ENCODE peak calls at places on chromosomes 5 and 9, in four cellular contexts. One of them, this sample, is unnamed.

GRCh38 chr5:96244696-96245095 is 188.4 kb downstream of the PCSK1 start:
- DNase-seq in islet precursor cell: no peak
- DNase-seq in activated effector memory CD4-positive, alpha-beta T cell treated with Interleukin-2 at 50 U/mL for 16 hours: no peak
- DNase-seq in activated naive CD4-positive, alpha-beta T cell treated with Interleukin-2 at 50 U/mL for 16 hours: no peak
- DNase-seq in this sample: no peak

GRCh38 chr9:133516256-133516960 is 8.4 kb downstream of the MYMK start:
- DNase-seq in islet precursor cell: no peak
- DNase-seq in activated effector memory CD4-positive, alpha-beta T cell treated with Interleukin-2 at 50 U/mL for 16 hours: no peak
- DNase-seq in activated naive CD4-positive, alpha-beta T cell treated with Interleukin-2 at 50 U/mL for 16 hours: no peak
- DNase-seq in this sample: no peak

GRCh38 chr9:112748041-112748440 is 2.5 kb upstream of the SNX30 start:
- DNase-seq in activated effector memory CD4-positive, alpha-beta T cell treated with Interleukin-2 at 50 U/mL for 16 hours: no peak
- DNase-seq in islet precursor cell: no peak
- DNase-seq in activated naive CD4-positive, alpha-beta T cell treated with Interleukin-2 at 50 U/mL for 16 hours: no peak
- DNase-seq in this sample: no peak

GRCh38 chr9:95491543-95492330 is 25.0 kb downstream of the PTCH1 start:
- DNase-seq in activated effector memory CD4-positive, alpha-beta T cell treated with Interleukin-2 at 50 U/mL for 16 hours: no peak
- DNase-seq in islet precursor cell: no peak
- DNase-seq in activated naive CD4-positive, alpha-beta T cell treated with Interleukin-2 at 50 U/mL for 16 hours: no peak
- DNase-seq in this sample: no peak

GRCh38 chr9:137465000-137465769 is 6.1 kb upstream of the NSMF start:
- DNase-seq in activated effector memory CD4-positive, alpha-beta T cell treated with Interleukin-2 at 50 U/mL for 16 hours: no peak
- DNase-seq in activated naive CD4-positive, alpha-beta T cell treated with Interleukin-2 at 50 U/mL for 16 hours: no peak
- DNase-seq in islet precursor cell: peak; percentile 45
- DNase-seq in this sample: no peak

GRCh38 chr5:167855818-167856217 is 435.6 kb upstream of the WWC1 start:
- DNase-seq in islet precursor cell: no peak
- DNase-seq in activated effector memory CD4-positive, alpha-beta T cell treated with Interleukin-2 at 50 U/mL for 16 hours: no peak
- DNase-seq in activated naive CD4-positive, alpha-beta T cell treated with Interleukin-2 at 50 U/mL for 16 hours: no peak
- DNase-seq in this sample: no peak

GRCh38 chr9:37209431-37210386 is 89.3 kb downstream of the ZCCHC7 start:
- DNase-seq in activated effector memory CD4-positive, alpha-beta T cell treated with Interleukin-2 at 50 U/mL for 16 hours: no peak
- DNase-seq in islet precursor cell: peak; percentile 60
- DNase-seq in activated naive CD4-positive, alpha-beta T cell treated with Interleukin-2 at 50 U/mL for 16 hours: no peak
- DNase-seq in this sample: no peak

GRCh38 chr5:30548580-30549305 is 644.7 kb upstream of the CDH6 start:
- DNase-seq in activated effector memory CD4-positive, alpha-beta T cell treated with Interleukin-2 at 50 U/mL for 16 hours: no peak
- DNase-seq in activated naive CD4-positive, alpha-beta T cell treated with Interleukin-2 at 50 U/mL for 16 hours: no peak
- DNase-seq in islet precursor cell: no peak
- DNase-seq in this sample: no peak

GRCh38 chr9:113519401-113520108 is 56.0 kb downstream of the RGS3 start:
- DNase-seq in activated naive CD4-positive, alpha-beta T cell treated with Interleukin-2 at 50 U/mL for 16 hours: no peak
- DNase-seq in activated effector memory CD4-positive, alpha-beta T cell treated with Interleukin-2 at 50 U/mL for 16 hours: no peak
- DNase-seq in islet precursor cell: no peak
- DNase-seq in this sample: no peak

GRCh38 chr9:94156549-94157407 is 72.5 kb downstream of the PTPDC1 start:
- DNase-seq in islet precursor cell: no peak
- DNase-seq in activated naive CD4-positive, alpha-beta T cell treated with Interleukin-2 at 50 U/mL for 16 hours: no peak
- DNase-seq in activated effector memory CD4-positive, alpha-beta T cell treated with Interleukin-2 at 50 U/mL for 16 hours: no peak
- DNase-seq in this sample: no peak

GRCh38 chr9:14014209-14014608 is 299.7 kb downstream of the NFIB start:
- DNase-seq in activated effector memory CD4-positive, alpha-beta T cell treated with Interleukin-2 at 50 U/mL for 16 hours: no peak
- DNase-seq in activated naive CD4-positive, alpha-beta T cell treated with Interleukin-2 at 50 U/mL for 16 hours: no peak
- DNase-seq in islet precursor cell: no peak
- DNase-seq in this sample: no peak

GRCh38 chr9:759541-759940 is 82.0 kb upstream of the DMRT1 start:
- DNase-seq in activated effector memory CD4-positive, alpha-beta T cell treated with Interleukin-2 at 50 U/mL for 16 hours: no peak
- DNase-seq in activated naive CD4-positive, alpha-beta T cell treated with Interleukin-2 at 50 U/mL for 16 hours: no peak
- DNase-seq in islet precursor cell: no peak
- DNase-seq in this sample: no peak

GRCh38 chr9:116178481-116179211 is 25.1 kb downstream of the PAPPA start:
- DNase-seq in activated effector memory CD4-positive, alpha-beta T cell treated with Interleukin-2 at 50 U/mL for 16 hours: no peak
- DNase-seq in activated naive CD4-positive, alpha-beta T cell treated with Interleukin-2 at 50 U/mL for 16 hours: no peak
- DNase-seq in islet precursor cell: no peak
- DNase-seq in this sample: no peak

GRCh38 chr9:126861707-126862460 is 1.4 kb downstream of the ZBTB34 start:
- DNase-seq in activated effector memory CD4-positive, alpha-beta T cell treated with Interleukin-2 at 50 U/mL for 16 hours: no peak
- DNase-seq in activated naive CD4-positive, alpha-beta T cell treated with Interleukin-2 at 50 U/mL for 16 hours: no peak
- DNase-seq in islet precursor cell: no peak
- DNase-seq in this sample: peak; percentile 63

GRCh38 chr5:132787076-132787475 is 10.0 kb upstream of the SEPTIN8 start:
- DNase-seq in islet precursor cell: no peak
- DNase-seq in activated effector memory CD4-positive, alpha-beta T cell treated with Interleukin-2 at 50 U/mL for 16 hours: no peak
- DNase-seq in activated naive CD4-positive, alpha-beta T cell treated with Interleukin-2 at 50 U/mL for 16 hours: no peak
- DNase-seq in this sample: no peak

GRCh38 chr9:94056442-94056974 is 27.8 kb upstream of the PTPDC1 start:
- DNase-seq in activated effector memory CD4-positive, alpha-beta T cell treated with Interleukin-2 at 50 U/mL for 16 hours: no peak
- DNase-seq in islet precursor cell: no peak
- DNase-seq in activated naive CD4-positive, alpha-beta T cell treated with Interleukin-2 at 50 U/mL for 16 hours: no peak
- DNase-seq in this sample: no peak

GRCh38 chr5:7991125-7991821 is 122.3 kb downstream of the MTRR start:
- DNase-seq in islet precursor cell: no peak
- DNase-seq in activated naive CD4-positive, alpha-beta T cell treated with Interleukin-2 at 50 U/mL for 16 hours: no peak
- DNase-seq in activated effector memory CD4-positive, alpha-beta T cell treated with Interleukin-2 at 50 U/mL for 16 hours: no peak
- DNase-seq in this sample: no peak

GRCh38 chr5:103021310-103021709 is 98.6 kb downstream of the GIN1 start:
- DNase-seq in islet precursor cell: no peak
- DNase-seq in activated effector memory CD4-positive, alpha-beta T cell treated with Interleukin-2 at 50 U/mL for 16 hours: no peak
- DNase-seq in activated naive CD4-positive, alpha-beta T cell treated with Interleukin-2 at 50 U/mL for 16 hours: no peak
- DNase-seq in this sample: no peak

GRCh38 chr5:135251099-135251498 is 147.9 kb downstream of the MACROH2A1 start:
- DNase-seq in activated effector memory CD4-positive, alpha-beta T cell treated with Interleukin-2 at 50 U/mL for 16 hours: no peak
- DNase-seq in activated naive CD4-positive, alpha-beta T cell treated with Interleukin-2 at 50 U/mL for 16 hours: no peak
- DNase-seq in islet precursor cell: no peak
- DNase-seq in this sample: no peak

GRCh38 chr5:23367863-23368262 is 139.5 kb upstream of the PRDM9 start:
- DNase-seq in activated naive CD4-positive, alpha-beta T cell treated with Interleukin-2 at 50 U/mL for 16 hours: no peak
- DNase-seq in activated effector memory CD4-positive, alpha-beta T cell treated with Interleukin-2 at 50 U/mL for 16 hours: no peak
- DNase-seq in islet precursor cell: no peak
- DNase-seq in this sample: no peak

GRCh38 chr5:61386062-61386800 is 54.2 kb downstream of the ZSWIM6 start:
- DNase-seq in islet precursor cell: no peak
- DNase-seq in activated naive CD4-positive, alpha-beta T cell treated with Interleukin-2 at 50 U/mL for 16 hours: no peak
- DNase-seq in activated effector memory CD4-positive, alpha-beta T cell treated with Interleukin-2 at 50 U/mL for 16 hours: no peak
- DNase-seq in this sample: no peak

GRCh38 chr9:26856413-26857032 is 36.1 kb downstream of the CAAP1 start:
- DNase-seq in activated effector memory CD4-positive, alpha-beta T cell treated with Interleukin-2 at 50 U/mL for 16 hours: no peak
- DNase-seq in islet precursor cell: peak; percentile 71
- DNase-seq in activated naive CD4-positive, alpha-beta T cell treated with Interleukin-2 at 50 U/mL for 16 hours: no peak
- DNase-seq in this sample: peak; percentile 51

GRCh38 chr9:126699401-126699851 is 85.7 kb downstream of the LMX1B start:
- DNase-seq in islet precursor cell: peak; percentile 51
- DNase-seq in activated effector memory CD4-positive, alpha-beta T cell treated with Interleukin-2 at 50 U/mL for 16 hours: no peak
- DNase-seq in activated naive CD4-positive, alpha-beta T cell treated with Interleukin-2 at 50 U/mL for 16 hours: no peak
- DNase-seq in this sample: no peak

GRCh38 chr5:74433255-74434123 is 207.0 kb downstream of the ENC1 start:
- DNase-seq in activated effector memory CD4-positive, alpha-beta T cell treated with Interleukin-2 at 50 U/mL for 16 hours: no peak
- DNase-seq in islet precursor cell: no peak
- DNase-seq in activated naive CD4-positive, alpha-beta T cell treated with Interleukin-2 at 50 U/mL for 16 hours: no peak
- DNase-seq in this sample: peak; percentile 11

GRCh38 chr5:76855961-76856360 is 6.1 kb downstream of the S100Z start:
- DNase-seq in activated effector memory CD4-positive, alpha-beta T cell treated with Interleukin-2 at 50 U/mL for 16 hours: peak; percentile 26
- DNase-seq in islet precursor cell: no peak
- DNase-seq in activated naive CD4-positive, alpha-beta T cell treated with Interleukin-2 at 50 U/mL for 16 hours: peak; percentile 26
- DNase-seq in this sample: peak; percentile 93

GRCh38 chr5:135040331-135041144 is 6.5 kb upstream of the PITX1 start:
- DNase-seq in islet precursor cell: peak; percentile 71
- DNase-seq in activated effector memory CD4-positive, alpha-beta T cell treated with Interleukin-2 at 50 U/mL for 16 hours: no peak
- DNase-seq in activated naive CD4-positive, alpha-beta T cell treated with Interleukin-2 at 50 U/mL for 16 hours: no peak
- DNase-seq in this sample: no peak

GRCh38 chr9:95379630-95380029 is 62.1 kb upstream of the FANCC start:
- DNase-seq in activated naive CD4-positive, alpha-beta T cell treated with Interleukin-2 at 50 U/mL for 16 hours: no peak
- DNase-seq in islet precursor cell: no peak
- DNase-seq in activated effector memory CD4-positive, alpha-beta T cell treated with Interleukin-2 at 50 U/mL for 16 hours: no peak
- DNase-seq in this sample: peak; percentile 30

GRCh38 chr9:20580673-20581072 is 41.6 kb downstream of the MLLT3 start:
- DNase-seq in islet precursor cell: no peak
- DNase-seq in activated naive CD4-positive, alpha-beta T cell treated with Interleukin-2 at 50 U/mL for 16 hours: no peak
- DNase-seq in activated effector memory CD4-positive, alpha-beta T cell treated with Interleukin-2 at 50 U/mL for 16 hours: no peak
- DNase-seq in this sample: no peak

GRCh38 chr9:114207034-114207815 is 51.9 kb downstream of the COL27A1 start:
- DNase-seq in activated naive CD4-positive, alpha-beta T cell treated with Interleukin-2 at 50 U/mL for 16 hours: no peak
- DNase-seq in activated effector memory CD4-positive, alpha-beta T cell treated with Interleukin-2 at 50 U/mL for 16 hours: no peak
- DNase-seq in islet precursor cell: peak; percentile 86
- DNase-seq in this sample: no peak

GRCh38 chr5:106637275-106637674 is 1033.5 kb downstream of the EFNA5 start:
- DNase-seq in activated effector memory CD4-positive, alpha-beta T cell treated with Interleukin-2 at 50 U/mL for 16 hours: no peak
- DNase-seq in islet precursor cell: no peak
- DNase-seq in activated naive CD4-positive, alpha-beta T cell treated with Interleukin-2 at 50 U/mL for 16 hours: no peak
- DNase-seq in this sample: no peak

GRCh38 chr5:179608131-179608581 is 15.3 kb downstream of the HNRNPH1 start:
- DNase-seq in activated naive CD4-positive, alpha-beta T cell treated with Interleukin-2 at 50 U/mL for 16 hours: peak; percentile 24
- DNase-seq in activated effector memory CD4-positive, alpha-beta T cell treated with Interleukin-2 at 50 U/mL for 16 hours: peak; percentile 46
- DNase-seq in islet precursor cell: peak; percentile 71
- DNase-seq in this sample: peak; percentile 18

GRCh38 chr5:117829646-117830045 is 1158.7 kb downstream of the DTWD2 start:
- DNase-seq in islet precursor cell: peak; percentile 69
- DNase-seq in activated effector memory CD4-positive, alpha-beta T cell treated with Interleukin-2 at 50 U/mL for 16 hours: no peak
- DNase-seq in activated naive CD4-positive, alpha-beta T cell treated with Interleukin-2 at 50 U/mL for 16 hours: no peak
- DNase-seq in this sample: no peak

GRCh38 chr5:134141346-134142050 is 27.0 kb downstream of the TCF7 start:
- DNase-seq in activated naive CD4-positive, alpha-beta T cell treated with Interleukin-2 at 50 U/mL for 16 hours: peak; percentile 27
- DNase-seq in islet precursor cell: peak; percentile 56
- DNase-seq in activated effector memory CD4-positive, alpha-beta T cell treated with Interleukin-2 at 50 U/mL for 16 hours: no peak
- DNase-seq in this sample: no peak